ENCODE peak calls at places on chromosome 18, in four cellular contexts. L, X, I and W are unnamed samples.
A peak's percentile ranks its signal among the peaks of the same experiment; 100 is the strongest.

GRCh38 chr18:55317832-55318231 is 270.2 kb downstream of the TCF4 start:
- DNase-seq in L (no peak), X (no peak), I (no peak), W (no peak)

GRCh38 chr18:21853020-21853419 is 112.4 kb downstream of the MIB1 start:
- DNase-seq in L (no peak), X (no peak), I (peak; percentile 67), W (no peak)

GRCh38 chr18:36476433-36476832 is 178.9 kb downstream of the FHOD3 start:
- DNase-seq in L (no peak), X (no peak), I (no peak), W (no peak)

GRCh38 chr18:50982802-50983179 is 15.0 kb downstream of the ELAC1 start:
- DNase-seq in L (no peak), X (no peak), I (no peak), W (no peak)

GRCh38 chr18:40555914-40556313 is 1399.1 kb upstream of the PIK3C3 start:
- DNase-seq in L (no peak), X (no peak), I (no peak), W (no peak)

GRCh38 chr18:69596345-69596744 is 195.7 kb downstream of the DOK6 start:
- DNase-seq in L (no peak), X (no peak), I (no peak), W (no peak)

GRCh38 chr18:61502472-61502871 is 169.2 kb downstream of the CDH20 start:
- DNase-seq in L (peak; percentile 21), X (peak; percentile 64), I (peak; percentile 5), W (peak; percentile 28)

GRCh38 chr18:21269349-21269748 is 27.3 kb downstream of the GREB1L start:
- DNase-seq in L (no peak), X (no peak), I (no peak), W (no peak)

GRCh38 chr18:76258209-76258608 is 236.8 kb downstream of the ZNF516 start:
- DNase-seq in L (no peak), X (no peak), I (no peak), W (no peak)

GRCh38 chr18:12886498-12887126 is 2.6 kb upstream of the PTPN2 start:
- DNase-seq in L (peak; percentile 52), X (no peak), I (no peak), W (no peak)
- H3K4me3 ChIP-seq in L (no peak overlapping the region), X (no peak overlapping the region), I (no peak overlapping the region), W (no peak overlapping the region)

GRCh38 chr18:10051877-10052631 is 138.2 kb downstream of the VAPA start:
- DNase-seq in L (peak; percentile 20), X (no peak), I (no peak), W (no peak)
- TF ChIP-seq ZNF274 in L (no peak), X (no peak), I (no peak), W (no peak)

GRCh38 chr18:24989760-24990547 is 362.0 kb downstream of the ZNF521 start:
- DNase-seq in L (no peak), X (no peak), I (no peak), W (no peak)

GRCh38 chr18:24987271-24987932 is 364.6 kb downstream of the ZNF521 start:
- DNase-seq in L (no peak), X (no peak), I (no peak), W (no peak)

GRCh38 chr18:24990548-24991219 is 361.3 kb downstream of the ZNF521 start:
- DNase-seq in L (no peak), X (no peak), I (no peak), W (no peak)

GRCh38 chr18:24986611-24987270 is 365.2 kb downstream of the ZNF521 start:
- DNase-seq in L (no peak), X (no peak), I (no peak), W (no peak)

GRCh38 chr18:24987933-24988840 is 363.8 kb downstream of the ZNF521 start:
- DNase-seq in L (no peak), X (no peak), I (no peak), W (no peak)
- TF ChIP-seq SUZ12 in L (no peak), X (no peak), I (no peak), W (no peak)

GRCh38 chr18:66143029-66143428 is 392.2 kb downstream of the CDH7 start:
- DNase-seq in L (no peak), X (no peak), I (no peak), W (no peak)
- H3K4me3 ChIP-seq in L (no peak overlapping the region), X (no peak overlapping the region), I (no peak overlapping the region), W (no peak overlapping the region)

DNA sequence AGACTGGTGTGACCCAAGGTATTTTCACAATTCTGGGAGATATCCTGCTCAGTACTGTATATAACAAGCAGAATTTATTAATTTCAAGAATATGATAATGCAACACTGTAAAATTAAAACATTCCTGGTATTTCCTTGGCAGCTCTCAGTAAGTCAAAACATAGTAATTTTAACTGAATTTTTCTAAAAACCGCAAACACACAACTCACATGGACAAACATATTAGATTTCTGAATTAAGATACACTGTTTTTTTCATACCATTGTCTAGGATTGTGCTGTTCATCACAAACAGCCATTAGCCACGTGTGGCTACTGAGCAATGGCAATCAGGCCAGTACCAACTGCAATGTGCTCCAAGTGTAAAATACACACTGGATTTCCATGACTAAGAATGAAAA is 29.6 kb downstream of the LPIN2 start:
- DNase-seq in L (no peak), X (no peak), I (no peak), W (no peak)
- TF ChIP-seq ZNF274 in L (no peak), X (no peak), I (no peak), W (no peak)

DNA sequence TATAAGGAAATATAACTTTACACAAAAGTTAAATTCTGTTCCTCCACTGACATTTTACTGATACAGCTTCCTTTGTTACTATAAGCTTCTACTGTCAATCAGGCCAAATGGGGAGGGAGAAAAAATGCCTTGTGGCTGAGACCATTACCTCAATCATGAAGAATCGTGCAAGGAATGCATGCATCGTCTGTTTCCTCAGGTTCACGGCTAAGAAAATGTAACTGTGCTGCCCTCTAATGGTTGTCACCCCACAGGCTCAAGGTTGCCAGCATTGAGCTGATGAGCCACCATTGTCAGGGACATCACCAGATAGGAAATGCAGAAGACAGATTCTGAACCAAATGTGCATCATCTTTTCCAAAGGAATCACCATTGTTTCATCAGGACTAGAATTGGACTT is 426.9 kb downstream of the CDH2 start:
- DNase-seq in L (peak; percentile 16), X (peak; percentile 67), I (no peak), W (peak; percentile 39)
- TF ChIP-seq SUZ12 in L (no peak), X (no peak), I (no peak), W (no peak)

DNA sequence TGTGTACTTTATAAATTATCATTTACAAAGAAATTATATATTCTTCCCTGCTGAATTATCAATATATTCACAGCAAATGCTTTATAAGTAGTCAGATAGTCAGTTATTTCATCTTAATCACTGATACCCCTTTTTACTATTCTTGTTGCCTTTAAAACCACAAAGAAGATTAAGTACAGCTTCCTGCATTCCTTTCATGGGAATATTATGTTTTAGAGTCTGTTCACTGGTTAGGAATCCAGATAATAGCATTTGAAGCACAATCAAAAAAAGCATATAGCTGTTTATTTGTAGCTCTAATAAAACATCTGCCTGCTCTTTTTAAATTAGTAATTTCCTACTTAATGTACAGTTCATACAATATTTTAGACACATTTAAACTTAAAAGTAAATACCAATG is 508.9 kb downstream of the FBXO15 start:
- DNase-seq in L (no peak), X (no peak), I (no peak), W (no peak)
- H3K4me3 ChIP-seq in L (no peak overlapping the region), X (no peak overlapping the region), I (no peak overlapping the region), W (no peak overlapping the region)

GRCh38 chr18:58909521-58909920 is 44.8 kb downstream of the ZNF532 start:
- DNase-seq in L (no peak), X (peak; percentile 41), I (no peak), W (no peak)

GRCh38 chr18:58911241-58911640 is 46.6 kb downstream of the ZNF532 start:
- DNase-seq in L (no peak), X (no peak), I (no peak), W (no peak)

GRCh38 chr18:58915006-58915799 is 50.5 kb downstream of the ZNF532 start:
- DNase-seq in L (no peak), X (peak; percentile 43), I (no peak), W (no peak)

GRCh38 chr18:58908006-58908405 is 43.3 kb downstream of the ZNF532 start:
- DNase-seq in L (no peak), X (no peak), I (no peak), W (no peak)

GRCh38 chr18:58911766-58912165 is 47.1 kb downstream of the ZNF532 start:
- DNase-seq in L (no peak), X (peak; percentile 46), I (no peak), W (no peak)
- TF ChIP-seq ZNF274 in L (no peak), X (no peak), I (no peak), W (no peak)

GRCh38 chr18:57218281-57218680 is 71.4 kb downstream of the BOD1L2 start:
- DNase-seq in L (no peak), X (no peak), I (no peak), W (no peak)

GRCh38 chr18:57221084-57221483 is 74.2 kb downstream of the BOD1L2 start:
- DNase-seq in L (no peak), X (no peak), I (no peak), W (no peak)

GRCh38 chr18:57220485-57220884 is 73.6 kb downstream of the BOD1L2 start:
- DNase-seq in L (no peak), X (no peak), I (no peak), W (no peak)

DNA sequence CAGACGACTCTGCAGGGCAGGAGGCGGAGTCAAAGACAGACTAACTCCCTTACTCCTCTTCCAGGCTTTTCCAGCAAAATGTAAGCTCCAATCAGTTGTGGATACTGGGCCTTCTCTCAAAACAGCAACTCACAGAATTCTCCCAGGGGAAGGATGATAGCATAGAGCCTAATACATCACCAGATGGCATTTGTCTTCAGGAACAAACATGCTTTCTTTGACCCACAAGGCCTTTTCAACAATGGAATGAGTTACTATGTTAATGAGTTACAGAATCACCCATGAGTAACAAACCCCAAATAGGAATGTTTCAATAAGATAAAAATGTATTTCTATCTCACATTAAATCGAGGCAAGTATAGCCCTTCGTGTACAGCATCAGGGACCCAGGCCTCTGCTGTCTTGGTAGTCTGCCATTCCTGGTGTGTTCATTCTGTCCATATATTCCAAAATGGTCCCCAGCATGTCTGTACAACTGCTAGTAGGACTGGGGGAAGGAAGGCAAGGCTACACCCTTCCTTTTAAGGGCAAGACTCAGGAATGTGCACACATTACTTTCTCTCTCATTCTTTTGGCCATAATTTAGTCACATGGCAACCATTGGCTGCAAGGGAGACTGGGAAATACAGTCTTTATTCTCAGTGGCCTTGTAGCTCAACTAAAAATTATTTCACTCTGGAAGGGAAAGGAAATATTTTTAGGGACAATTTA is 76.4 kb downstream of the BOD1L2 start:
- DNase-seq in L (no peak), X (no peak), I (no peak), W (no peak)
- TF ChIP-seq SUZ12 in L (no peak), X (no peak), I (no peak), W (no peak)

DNA sequence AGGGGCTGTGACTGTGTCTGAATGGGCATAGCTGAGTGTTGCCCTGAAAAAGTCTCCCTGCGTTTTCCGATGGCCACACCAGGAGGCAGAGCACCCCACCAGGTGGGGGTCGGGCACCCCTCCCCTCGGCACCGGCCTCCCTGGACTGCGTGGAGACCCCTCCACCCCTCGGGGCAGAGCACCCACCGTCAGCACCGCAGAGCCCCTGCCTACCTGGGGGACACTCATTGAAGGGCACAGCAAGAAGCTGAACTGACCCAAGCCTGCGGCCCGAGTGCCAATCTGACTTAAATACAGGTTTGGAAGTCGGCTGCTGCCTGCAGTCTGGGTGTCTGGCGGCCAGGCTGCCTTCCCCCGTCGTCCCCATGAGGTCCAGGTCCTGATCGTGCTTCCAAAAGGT is 69.9 kb downstream of the KCNG2 start:
- DNase-seq in L (no peak), X (no peak), I (no peak), W (no peak)
- H3K4me3 ChIP-seq in L (no peak overlapping the region), X (no peak overlapping the region), I (no peak overlapping the region), W (no peak overlapping the region)